ENCODE peak calls at places on chromosome 13, in four cellular contexts. One of them, this sample, is unnamed.

GRCh38 chr13:107374038-107374437 is 806.1 kb upstream of the ARGLU1 start:
- DNase-seq in HepG2: no peak
- DNase-seq in K562: no peak
- DNase-seq in WTC11: no peak
- DNase-seq in this sample: no peak

GRCh38 chr13:67095621-67096020 is 134.5 kb downstream of the PCDH9 start:
- DNase-seq in K562: no peak
- DNase-seq in HepG2: no peak
- DNase-seq in WTC11: no peak
- DNase-seq in this sample: no peak

GRCh38 chr13:47437411-47437810 is 540.6 kb upstream of the HTR2A start:
- DNase-seq in HepG2: no peak
- DNase-seq in K562: no peak
- DNase-seq in WTC11: no peak
- DNase-seq in this sample: no peak

GRCh38 chr13:22486490-22486889 is 694.3 kb upstream of the SGCG start:
- DNase-seq in WTC11: no peak
- DNase-seq in HepG2: no peak
- DNase-seq in K562: no peak
- DNase-seq in this sample: no peak

GRCh38 chr13:24512208-24513068 is at the start of gene PARP4:
- DNase-seq in HepG2: peak
- DNase-seq in WTC11: peak
- DNase-seq in K562: peak
- DNase-seq in this sample: peak

GRCh38 chr13:42967660-42968059 is 24.4 kb downstream of the EPSTI1 start:
- DNase-seq in K562: no peak
- DNase-seq in WTC11: no peak
- DNase-seq in HepG2: no peak
- DNase-seq in this sample: no peak

GRCh38 chr13:49240017-49240416 is 7.7 kb upstream of the CDADC1 start:
- DNase-seq in HepG2: peak
- DNase-seq in WTC11: peak
- DNase-seq in K562: no peak
- DNase-seq in this sample: peak

GRCh38 chr13:32212420-32212819 is 102.7 kb downstream of the ZAR1L start:
- DNase-seq in WTC11: no peak
- DNase-seq in K562: no peak
- DNase-seq in HepG2: no peak
- DNase-seq in this sample: no peak

GRCh38 chr13:43263047-43263446 is 239.7 kb downstream of the DNAJC15 start:
- DNase-seq in K562: no peak
- DNase-seq in HepG2: no peak
- DNase-seq in WTC11: no peak
- DNase-seq in this sample: no peak

GRCh38 chr13:65631078-65631477 is 1599.1 kb downstream of the PCDH9 start:
- DNase-seq in HepG2: no peak
- DNase-seq in WTC11: no peak
- DNase-seq in K562: no peak
- DNase-seq in this sample: no peak

GRCh38 chr13:31172001-31172400 is 10.3 kb upstream of the HSPH1 start:
- DNase-seq in HepG2: no peak
- DNase-seq in K562: no peak
- DNase-seq in WTC11: no peak
- DNase-seq in this sample: no peak

GRCh38 chr13:46667687-46668281 is 114.8 kb downstream of the LRCH1 start:
- DNase-seq in WTC11: no peak
- DNase-seq in HepG2: no peak
- DNase-seq in K562: no peak
- DNase-seq in this sample: no peak

GRCh38 chr13:47929156-47929555 is 71.9 kb downstream of the SUCLA2 start:
- DNase-seq in K562: no peak
- DNase-seq in WTC11: no peak
- DNase-seq in HepG2: no peak
- DNase-seq in this sample: no peak

GRCh38 chr13:39210961-39211534 is 172.8 kb downstream of the NHLRC3 start:
- DNase-seq in WTC11: no peak
- DNase-seq in K562: no peak
- DNase-seq in HepG2: no peak
- DNase-seq in this sample: no peak

GRCh38 chr13:76036176-76036575 is 400.0 kb downstream of the LMO7 start:
- DNase-seq in K562: no peak
- DNase-seq in WTC11: no peak
- DNase-seq in HepG2: no peak
- DNase-seq in this sample: no peak

GRCh38 chr13:90594694-90595093 is 752.8 kb upstream of the MIR17HG start:
- DNase-seq in HepG2: no peak
- DNase-seq in WTC11: no peak
- DNase-seq in K562: no peak
- DNase-seq in this sample: no peak

GRCh38 chr13:42395066-42395821 is 123.3 kb downstream of the AKAP11 start:
- DNase-seq in K562: no peak
- DNase-seq in WTC11: no peak
- DNase-seq in HepG2: no peak
- DNase-seq in this sample: no peak

GRCh38 chr13:33262069-33262487 is 23.5 kb downstream of the STARD13 start:
- DNase-seq in WTC11: peak
- DNase-seq in HepG2: peak
- DNase-seq in K562: no peak
- DNase-seq in this sample: no peak

GRCh38 chr13:33058816-33059215 is 42.6 kb downstream of the KL start:
- DNase-seq in K562: no peak
- DNase-seq in WTC11: no peak
- DNase-seq in HepG2: no peak
- DNase-seq in this sample: no peak

GRCh38 chr13:114282143-114282685 is 813 bp downstream of the UPF3A start:
- DNase-seq in K562: peak
- DNase-seq in WTC11: peak
- DNase-seq in HepG2: peak
- DNase-seq in this sample: peak

GRCh38 chr13:114284680-114285079 is 3.3 kb downstream of the UPF3A start:
- DNase-seq in K562: no peak
- DNase-seq in HepG2: no peak
- DNase-seq in WTC11: no peak
- DNase-seq in this sample: no peak

GRCh38 chr13:114285166-114285808 is 3.9 kb downstream of the UPF3A start:
- DNase-seq in K562: no peak
- DNase-seq in WTC11: no peak
- DNase-seq in HepG2: no peak
- DNase-seq in this sample: no peak

GRCh38 chr13:114281351-114282142 is at the start of gene UPF3A:
- DNase-seq in WTC11: peak
- DNase-seq in K562: peak
- DNase-seq in HepG2: peak
- DNase-seq in this sample: peak

GRCh38 chr13:114283581-114283980 is 2.2 kb downstream of the UPF3A start:
- DNase-seq in WTC11: no peak
- DNase-seq in HepG2: peak
- DNase-seq in K562: peak
- DNase-seq in this sample: no peak
- TF ChIP-seq ELF4 in WTC11: no peak
- TF ChIP-seq ELF4 in HepG2: no peak
- TF ChIP-seq ELF4 in K562: no peak
- TF ChIP-seq ELF4 in this sample: no peak

GRCh38 chr13:110503979-110504499 is 57.5 kb downstream of the RAB20 start:
- DNase-seq in HepG2: no peak
- DNase-seq in WTC11: no peak
- DNase-seq in K562: peak
- DNase-seq in this sample: no peak
- TF ChIP-seq ELF4 in HepG2: no peak
- TF ChIP-seq ELF4 in WTC11: no peak
- TF ChIP-seq ELF4 in K562: no peak
- TF ChIP-seq ELF4 in this sample: no peak

DNA sequence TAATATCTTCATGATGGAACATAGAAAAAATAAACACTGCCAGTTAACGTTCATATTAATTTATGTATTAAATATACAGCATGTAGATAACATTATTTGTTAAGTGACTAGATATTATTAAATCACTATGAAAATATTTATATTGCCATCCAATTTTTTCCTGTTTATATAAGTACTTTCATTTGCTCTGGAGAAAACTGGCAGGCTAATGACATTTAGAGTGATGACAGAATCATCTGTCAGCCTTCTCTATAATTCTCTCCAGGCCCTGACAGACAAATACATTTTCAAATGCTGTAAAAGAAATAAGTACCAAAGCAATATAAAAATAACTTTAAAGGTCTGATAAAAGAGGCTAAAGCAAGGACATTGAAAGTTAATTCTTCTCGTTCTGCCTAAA is 2556.7 kb upstream of the PCDH20 start:
- DNase-seq in WTC11: no peak
- DNase-seq in HepG2: no peak
- DNase-seq in K562: no peak
- DNase-seq in this sample: no peak
- TF ChIP-seq ELF4 in WTC11: no peak
- TF ChIP-seq ELF4 in HepG2: no peak
- TF ChIP-seq ELF4 in K562: no peak
- TF ChIP-seq ELF4 in this sample: no peak

GRCh38 chr13:99750951-99751350 is 220.6 kb downstream of the ZIC5 start:
- DNase-seq in HepG2: no peak
- DNase-seq in WTC11: no peak
- DNase-seq in K562: no peak
- DNase-seq in this sample: no peak

GRCh38 chr13:99752373-99752772 is 219.2 kb downstream of the ZIC5 start:
- DNase-seq in WTC11: no peak
- DNase-seq in K562: no peak
- DNase-seq in HepG2: no peak
- DNase-seq in this sample: no peak

GRCh38 chr13:99751517-99752199 is 219.9 kb downstream of the ZIC5 start:
- DNase-seq in K562: no peak
- DNase-seq in HepG2: no peak
- DNase-seq in WTC11: no peak
- DNase-seq in this sample: no peak

GRCh38 chr13:99746857-99747710 is 224.5 kb downstream of the ZIC5 start:
- DNase-seq in WTC11: peak
- DNase-seq in HepG2: no peak
- DNase-seq in K562: no peak
- DNase-seq in this sample: no peak

DNA sequence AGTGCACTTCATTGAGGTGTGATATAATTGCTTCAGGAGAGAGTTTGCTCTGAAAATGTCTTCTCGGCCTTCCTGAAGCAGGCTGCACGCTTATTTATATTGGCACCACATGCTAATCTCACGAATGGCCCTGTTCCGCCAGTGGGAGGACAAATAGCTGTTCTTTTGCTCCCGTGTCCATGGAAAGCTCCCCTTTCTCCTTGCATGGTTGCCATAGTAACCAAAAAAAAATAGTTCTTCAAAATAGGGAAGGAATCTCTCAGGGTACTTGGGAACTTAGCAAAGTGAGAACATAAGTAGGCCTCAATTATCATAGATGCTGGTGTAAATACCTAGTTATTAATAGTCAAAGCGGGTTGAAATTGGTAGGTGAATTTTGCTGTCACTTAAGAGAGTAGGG is 221.9 kb downstream of the ZIC5 start:
- DNase-seq in K562: no peak
- DNase-seq in WTC11: no peak
- DNase-seq in HepG2: no peak
- DNase-seq in this sample: no peak
- TF ChIP-seq ELF4 in K562: no peak
- TF ChIP-seq ELF4 in WTC11: no peak
- TF ChIP-seq ELF4 in HepG2: no peak
- TF ChIP-seq ELF4 in this sample: no peak

GRCh38 chr13:51912511-51913225 is 50.9 kb downstream of the CCDC70 start:
- DNase-seq in HepG2: no peak
- DNase-seq in K562: no peak
- DNase-seq in WTC11: no peak
- DNase-seq in this sample: no peak
- TF ChIP-seq ELF4 in HepG2: no peak
- TF ChIP-seq ELF4 in K562: no peak
- TF ChIP-seq ELF4 in WTC11: no peak
- TF ChIP-seq ELF4 in this sample: no peak

DNA sequence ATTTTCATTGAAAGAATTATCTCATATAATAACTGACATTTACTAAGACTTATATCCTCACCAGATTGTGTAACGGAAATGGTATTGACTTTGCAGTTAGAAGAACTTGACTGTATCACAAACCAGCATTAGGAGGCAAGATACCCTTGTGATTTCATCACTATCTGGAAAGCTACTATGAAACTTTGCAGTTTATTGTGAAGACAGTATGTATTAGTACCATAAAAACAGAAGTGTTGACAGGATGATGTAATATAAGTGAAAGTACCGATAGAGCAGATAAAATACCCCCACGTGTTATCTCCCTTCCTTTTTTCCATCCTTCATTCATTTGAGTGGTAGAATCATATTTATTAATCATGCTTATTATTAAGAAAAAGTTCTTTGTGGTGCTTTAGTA is 365.7 kb upstream of the KLHL1 start:
- DNase-seq in HepG2: no peak
- DNase-seq in K562: no peak
- DNase-seq in WTC11: no peak
- DNase-seq in this sample: no peak
- TF ChIP-seq ELF4 in HepG2: no peak
- TF ChIP-seq ELF4 in K562: no peak
- TF ChIP-seq ELF4 in WTC11: no peak
- TF ChIP-seq ELF4 in this sample: no peak

GRCh38 chr13:79404985-79405384 is 1.1 kb downstream of the RBM26 start:
- DNase-seq in K562: peak
- DNase-seq in HepG2: no peak
- DNase-seq in WTC11: no peak
- DNase-seq in this sample: no peak

GRCh38 chr13:79405831-79406596 is at the start of gene RBM26:
- DNase-seq in HepG2: peak
- DNase-seq in WTC11: peak
- DNase-seq in K562: peak
- DNase-seq in this sample: peak

GRCh38 chr13:79406597-79406908 is 498 bp upstream of the RBM26 start:
- DNase-seq in K562: no peak
- DNase-seq in WTC11: no peak
- DNase-seq in HepG2: no peak
- DNase-seq in this sample: peak

GRCh38 chr13:79404361-79404760 is 1.7 kb downstream of the RBM26 start:
- DNase-seq in K562: no peak
- DNase-seq in HepG2: no peak
- DNase-seq in WTC11: no peak
- DNase-seq in this sample: no peak

GRCh38 chr13:79405501-79405830 is 589 bp downstream of the RBM26 start:
- DNase-seq in K562: no peak
- DNase-seq in HepG2: no peak
- DNase-seq in WTC11: peak
- DNase-seq in this sample: no peak
- TF ChIP-seq ELF4 in K562: no peak
- TF ChIP-seq ELF4 in HepG2: no peak
- TF ChIP-seq ELF4 in WTC11: no peak
- TF ChIP-seq ELF4 in this sample: no peak